ENCODE peak calls at places on chromosomes 2 and 18, in seven cellular contexts. A is fibroblast of lung, G is HT1080, H is myocyte, P is NCI-H1694 treated with DMSO at 0.1 percent for 48 hours, T is endodermal cell, K is glomerular endothelial cell. Z is an unnamed sample.
A peak's percentile ranks its signal among the peaks of the same experiment; 100 is the strongest.

GRCh38 chr2:13876491-13877037 is 756.0 kb upstream of the LRATD1 start:
- DNase-seq in A (no peak), G (no peak), H (no peak), P (no peak), T (no peak), K (no peak), Z (no peak)

GRCh38 chr2:11305338-11305737 is 39.1 kb downstream of the ROCK2 start:
- DNase-seq in A (peak; percentile 26), G (no peak), H (no peak), P (no peak), T (no peak), K (no peak), Z (no peak)

GRCh38 chr2:37671013-37671815 is at the start of gene CDC42EP3:
- DNase-seq in A (peak; percentile 43), G (peak; percentile 67), H (peak; percentile 81), P (peak; percentile 38), T (peak; percentile 91), K (no peak), Z (no peak)

GRCh38 chr18:9032519-9032918 is 70.0 kb upstream of the NDUFV2 start:
- DNase-seq in A (no peak), G (no peak), H (no peak), P (no peak), T (no peak), K (no peak), Z (no peak)

GRCh38 chr2:68829764-68830163 is 41.4 kb downstream of the BMP10 start:
- DNase-seq in A (no peak), G (no peak), H (no peak), P (no peak), T (no peak), K (no peak), Z (no peak)

GRCh38 chr2:62143696-62144095 is 52.2 kb upstream of the B3GNT2 start:
- DNase-seq in A (no peak), G (no peak), H (no peak), P (no peak), T (no peak), K (no peak), Z (no peak)

GRCh38 chr2:102049756-102050443 is 58.1 kb downstream of the IL1R2 start:
- DNase-seq in A (peak; percentile 16), G (no peak), H (peak; percentile 46), P (no peak), T (no peak), K (no peak), Z (no peak)

GRCh38 chr2:133848111-133848649 is 279.9 kb upstream of the NCKAP5 start:
- DNase-seq in A (no peak), G (no peak), H (peak; percentile 91), P (no peak), T (no peak), K (no peak), Z (no peak)

GRCh38 chr2:234771176-234771575 is 180.6 kb upstream of the SH3BP4 start:
- DNase-seq in A (peak; percentile 61), G (no peak), H (no peak), P (no peak), T (no peak), K (no peak), Z (no peak)

GRCh38 chr2:42021490-42021889 is 26.3 kb upstream of the PKDCC start:
- DNase-seq in A (peak; percentile 67), G (no peak), H (peak; percentile 41), P (no peak), T (no peak), K (no peak), Z (no peak)

GRCh38 chr2:235594964-235595363 is 101.1 kb downstream of the AGAP1 start:
- DNase-seq in A (no peak), G (no peak), H (no peak), P (no peak), T (no peak), K (no peak), Z (no peak)

Z was measured in RKO.